ENCODE peak calls at places on chromosomes 6 and 20, in ten cellular contexts. J is fibroblast of the aortic adventitia; H is psoas muscle; K is transverse colon; B is RWPE1; G is heart left ventricle; Z is fibroblast of lung; U is fibroblast of mammary gland; N is CD4-positive, alpha-beta T cell; M is PC-3. W is an unnamed sample.

GRCh38 chr6:170232186-170233002 is 58.5 kb downstream of the DLL1 start:
- DNase-seq in J (peak), H (no peak), K (no peak), B (peak), G (peak), Z (peak), U (peak), N (no peak), M (peak), W (no peak)

GRCh38 chr6:149901444-149902140 is 3.7 kb upstream of the RAET1E start:
- DNase-seq in J (no peak), H (no peak), K (no peak), B (no peak), G (no peak), Z (no peak), U (no peak), N (no peak), M (no peak), W (no peak)

GRCh38 chr20:17680128-17680835 is 1.8 kb downstream of the RRBP1 start:
- DNase-seq in J (peak), H (peak), K (peak), B (peak), G (peak), Z (peak), U (peak), N (peak), M (peak), W (no peak)

GRCh38 chr6:15400572-15401004 is 154.7 kb downstream of the JARID2 start:
- DNase-seq in J (no peak), H (peak), K (peak), B (no peak), G (peak), Z (no peak), U (no peak), N (peak), M (peak), W (no peak)

GRCh38 chr6:94769197-94769596 is 808.1 kb upstream of the MANEA start:
- DNase-seq in J (no peak), H (no peak), K (no peak), B (no peak), G (no peak), Z (no peak), U (no peak), N (no peak), M (no peak), W (no peak)

GRCh38 chr6:52063584-52064400 is 23.6 kb downstream of the PKHD1 start:
- DNase-seq in J (peak), H (peak), K (peak), B (peak), G (no peak), Z (peak), U (peak), N (peak), M (peak), W (no peak)

GRCh38 chr6:35425284-35425683 is 26.9 kb upstream of the FANCE start:
- DNase-seq in J (peak), H (no peak), K (no peak), B (peak), G (no peak), Z (peak), U (peak), N (no peak), M (peak), W (no peak)

GRCh38 chr6:32175322-32175710 is 568 bp downstream of the AGPAT1 start:
- DNase-seq in J (no peak), H (no peak), K (no peak), B (no peak), G (no peak), Z (no peak), U (no peak), N (no peak), M (no peak), W (no peak)

GRCh38 chr20:38726849-38727601 is 2.7 kb downstream of the SLC32A1 start:
- DNase-seq in J (no peak), H (no peak), K (no peak), B (no peak), G (no peak), Z (no peak), U (peak), N (peak), M (no peak), W (no peak)

GRCh38 chr20:878511-879307 is 37.4 kb downstream of the ANGPT4 start:
- DNase-seq in J (peak), H (no peak), K (no peak), B (peak), G (no peak), Z (peak), U (peak), N (no peak), M (peak), W (no peak)

GRCh38 chr6:140281236-140281635 is 906.8 kb upstream of the CITED2 start:
- DNase-seq in J (no peak), H (no peak), K (no peak), B (peak), G (no peak), Z (peak), U (no peak), N (no peak), M (peak), W (no peak)

GRCh38 chr20:62835931-62836861 is 19.3 kb downstream of the COL9A3 start:
- DNase-seq in J (no peak), H (peak), K (no peak), B (peak), G (no peak), Z (peak), U (peak), N (no peak), M (peak), W (no peak)

GRCh38 chr20:35607003-35607735 is 8.5 kb upstream of the SPAG4 start:
- DNase-seq in J (no peak), H (peak), K (peak), B (peak), G (no peak), Z (no peak), U (no peak), N (no peak), M (peak), W (no peak)

GRCh38 chr6:3731700-3732099 is 19.8 kb downstream of the PXDC1 start:
- DNase-seq in J (no peak), H (no peak), K (no peak), B (no peak), G (no peak), Z (no peak), U (no peak), N (no peak), M (peak), W (no peak)

GRCh38 chr6:116764557-116764960 is 960 bp downstream of the FAM162B start:
- DNase-seq in J (no peak), H (peak), K (no peak), B (no peak), G (peak), Z (no peak), U (no peak), N (no peak), M (no peak), W (no peak)

GRCh38 chr6:36508532-36508931 is 38.7 kb downstream of the STK38 start:
- DNase-seq in J (no peak), H (no peak), K (no peak), B (no peak), G (no peak), Z (peak), U (no peak), N (no peak), M (no peak), W (no peak)

GRCh38 chr6:166572370-166573261 is 13.9 kb downstream of the RAMACL start:
- DNase-seq in J (peak), H (no peak), K (no peak), B (no peak), G (no peak), Z (peak), U (peak), N (no peak), M (peak), W (no peak)

GRCh38 chr20:1674361-1674760 is 16.8 kb upstream of the SIRPG start:
- DNase-seq in J (no peak), H (no peak), K (peak), B (no peak), G (no peak), Z (no peak), U (no peak), N (peak), M (no peak), W (peak)

GRCh38 chr6:114541794-114542193 is 199.0 kb upstream of the HS3ST5 start:
- DNase-seq in J (no peak), H (no peak), K (no peak), B (no peak), G (no peak), Z (no peak), U (no peak), N (no peak), M (no peak), W (no peak)

GRCh38 chr20:52490715-52491430 is 299.3 kb upstream of the ZFP64 start:
- DNase-seq in J (peak), H (no peak), K (no peak), B (peak), G (no peak), Z (peak), U (peak), N (no peak), M (peak), W (peak)

GRCh38 chr6:6697620-6698019 is 109.1 kb downstream of the LY86 start:
- DNase-seq in J (no peak), H (no peak), K (peak), B (no peak), G (no peak), Z (no peak), U (no peak), N (no peak), M (no peak), W (no peak)

GRCh38 chr20:58718121-58718563 is 25.5 kb downstream of the NPEPL1 start:
- DNase-seq in J (no peak), H (peak), K (peak), B (no peak), G (peak), Z (no peak), U (no peak), N (no peak), M (no peak), W (peak)

GRCh38 chr6:129494099-129494498 is 215.9 kb downstream of the ARHGAP18 start:
- DNase-seq in J (no peak), H (no peak), K (no peak), B (no peak), G (no peak), Z (peak), U (peak), N (no peak), M (no peak), W (no peak)

GRCh38 chr6:4441981-4442434 is 306.6 kb upstream of the ECI2 start:
- DNase-seq in J (peak), H (no peak), K (no peak), B (no peak), G (no peak), Z (peak), U (peak), N (no peak), M (no peak), W (peak)

GRCh38 chr6:101666256-101666655 is 272.7 kb downstream of the GRIK2 start:
- DNase-seq in J (peak), H (no peak), K (no peak), B (peak), G (no peak), Z (peak), U (peak), N (no peak), M (peak), W (no peak)

GRCh38 chr6:43798688-43799444 is 28.9 kb downstream of the VEGFA start:
- DNase-seq in J (peak), H (peak), K (peak), B (peak), G (peak), Z (peak), U (peak), N (no peak), M (peak), W (no peak)

GRCh38 chr20:41978246-41978790 is 360.1 kb upstream of the CHD6 start:
- DNase-seq in J (no peak), H (no peak), K (no peak), B (no peak), G (no peak), Z (no peak), U (no peak), N (no peak), M (no peak), W (peak)

GRCh38 chr6:116363759-116364158 is 7.0 kb upstream of the DSE start:
- DNase-seq in J (peak), H (no peak), K (no peak), B (no peak), G (no peak), Z (peak), U (peak), N (no peak), M (no peak), W (no peak)

GRCh38 chr20:19335916-19336315 is 123.5 kb downstream of the SLC24A3 start:
- DNase-seq in J (no peak), H (no peak), K (no peak), B (no peak), G (no peak), Z (no peak), U (no peak), N (no peak), M (no peak), W (no peak)

GRCh38 chr6:154218336-154218735 is 138.3 kb downstream of the IPCEF1 start:
- DNase-seq in J (no peak), H (no peak), K (no peak), B (no peak), G (no peak), Z (no peak), U (no peak), N (no peak), M (no peak), W (no peak)

GRCh38 chr20:60728705-60729104 is 523.4 kb upstream of the CDH4 start:
- DNase-seq in J (no peak), H (no peak), K (no peak), B (no peak), G (no peak), Z (no peak), U (no peak), N (no peak), M (no peak), W (no peak)

GRCh38 chr6:161041274-161041673 is 49.7 kb downstream of the MAP3K4 start:
- DNase-seq in J (no peak), H (no peak), K (no peak), B (no peak), G (no peak), Z (no peak), U (no peak), N (no peak), M (no peak), W (no peak)

GRCh38 chr20:53676987-53677386 is 83.3 kb upstream of the ZNF217 start:
- DNase-seq in J (no peak), H (no peak), K (no peak), B (no peak), G (no peak), Z (no peak), U (no peak), N (no peak), M (no peak), W (no peak)

GRCh38 chr20:53678990-53679596 is 85.5 kb upstream of the ZNF217 start:
- DNase-seq in J (no peak), H (no peak), K (no peak), B (no peak), G (no peak), Z (no peak), U (peak), N (no peak), M (no peak), W (no peak)

GRCh38 chr20:53677447-53678314 is 84.0 kb upstream of the ZNF217 start:
- DNase-seq in J (peak), H (no peak), K (peak), B (no peak), G (no peak), Z (peak), U (no peak), N (no peak), M (no peak), W (no peak)

GRCh38 chr20:53679597-53680309 is 86.1 kb upstream of the ZNF217 start:
- DNase-seq in J (no peak), H (no peak), K (no peak), B (no peak), G (no peak), Z (peak), U (no peak), N (no peak), M (no peak), W (no peak)

GRCh38 chr20:53678315-53678989 is 84.8 kb upstream of the ZNF217 start:
- DNase-seq in J (no peak), H (no peak), K (no peak), B (no peak), G (no peak), Z (no peak), U (no peak), N (no peak), M (no peak), W (no peak)
- TF ChIP-seq CTCF in J (no peak), H (no peak), K (no peak), B (no peak), G (no peak), Z (no peak), U (no peak), N (no peak), M (no peak), W (no peak)

GRCh38 chr20:12660918-12661317 is 347.9 kb upstream of the SPTLC3 start:
- DNase-seq in J (no peak), H (no peak), K (no peak), B (no peak), G (no peak), Z (no peak), U (no peak), N (no peak), M (no peak), W (peak)
- TF ChIP-seq CTCF in J (no peak), H (no peak), K (no peak), B (no peak), G (no peak), Z (no peak), U (no peak), N (no peak), M (peak), W (no peak)

DNA sequence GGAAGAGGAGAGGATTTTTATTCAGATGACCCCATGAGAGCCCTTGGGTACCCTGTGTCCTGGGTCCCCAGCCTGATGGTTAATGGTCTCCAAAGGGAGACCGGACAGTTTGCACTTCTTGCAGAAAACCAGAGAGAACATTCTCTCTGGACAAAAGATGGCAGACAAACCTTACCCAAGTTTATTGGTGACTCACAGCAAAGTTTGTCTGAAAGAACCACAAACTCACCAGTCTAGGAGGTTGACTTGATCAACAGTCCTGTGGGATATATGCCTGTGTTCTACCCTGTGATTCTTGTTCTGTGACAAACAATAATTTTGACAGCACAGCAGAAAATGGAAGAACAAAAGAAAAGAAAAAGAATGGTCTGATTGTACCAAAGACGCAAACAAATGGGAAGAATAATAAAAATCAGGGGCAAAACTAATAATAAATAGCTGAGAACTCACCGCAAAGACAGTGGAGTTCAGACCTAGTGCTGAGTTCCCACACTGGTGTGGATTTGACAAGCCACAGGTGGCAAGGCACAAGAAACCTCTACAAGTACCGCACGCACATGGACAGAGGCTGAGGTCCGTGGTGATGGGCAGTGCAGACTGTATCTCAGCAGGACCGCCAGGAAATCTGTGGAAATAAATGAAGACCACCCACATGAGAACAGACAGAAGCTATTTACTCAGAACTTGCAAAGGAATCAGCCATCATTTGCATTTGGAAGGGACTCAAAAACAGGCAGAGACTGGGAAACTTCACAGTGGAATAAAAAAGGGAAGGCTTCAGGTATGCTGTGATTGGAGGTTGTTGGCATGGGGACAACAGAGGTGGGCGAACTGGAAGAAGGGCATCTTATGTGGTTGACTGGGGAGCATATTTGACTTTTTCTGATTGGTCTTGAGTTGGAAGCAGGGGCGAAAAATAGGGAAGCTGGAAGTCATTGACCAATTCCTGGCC is 246.3 kb upstream of the RNF24 start:
- DNase-seq in J (no peak), H (no peak), K (no peak), B (peak), G (no peak), Z (peak), U (peak), N (no peak), M (peak), W (no peak)
- TF ChIP-seq CTCF in J (no peak), H (no peak), K (no peak), B (no peak), G (no peak), Z (no peak), U (peak), N (no peak), M (peak), W (no peak)

GRCh38 chr6:158796353-158796752 is 22.8 kb downstream of the EZR start:
- DNase-seq in J (no peak), H (no peak), K (no peak), B (no peak), G (no peak), Z (no peak), U (no peak), N (no peak), M (no peak), W (no peak)

GRCh38 chr6:158801655-158802294 is 17.4 kb downstream of the EZR start:
- DNase-seq in J (no peak), H (peak), K (peak), B (no peak), G (no peak), Z (no peak), U (no peak), N (no peak), M (no peak), W (no peak)

GRCh38 chr6:158798311-158798710 is 20.9 kb downstream of the EZR start:
- DNase-seq in J (no peak), H (no peak), K (peak), B (no peak), G (no peak), Z (no peak), U (no peak), N (no peak), M (no peak), W (no peak)

GRCh38 chr6:158797331-158798202 is 21.6 kb downstream of the EZR start:
- DNase-seq in J (peak), H (no peak), K (no peak), B (no peak), G (no peak), Z (peak), U (peak), N (no peak), M (no peak), W (no peak)

DNA sequence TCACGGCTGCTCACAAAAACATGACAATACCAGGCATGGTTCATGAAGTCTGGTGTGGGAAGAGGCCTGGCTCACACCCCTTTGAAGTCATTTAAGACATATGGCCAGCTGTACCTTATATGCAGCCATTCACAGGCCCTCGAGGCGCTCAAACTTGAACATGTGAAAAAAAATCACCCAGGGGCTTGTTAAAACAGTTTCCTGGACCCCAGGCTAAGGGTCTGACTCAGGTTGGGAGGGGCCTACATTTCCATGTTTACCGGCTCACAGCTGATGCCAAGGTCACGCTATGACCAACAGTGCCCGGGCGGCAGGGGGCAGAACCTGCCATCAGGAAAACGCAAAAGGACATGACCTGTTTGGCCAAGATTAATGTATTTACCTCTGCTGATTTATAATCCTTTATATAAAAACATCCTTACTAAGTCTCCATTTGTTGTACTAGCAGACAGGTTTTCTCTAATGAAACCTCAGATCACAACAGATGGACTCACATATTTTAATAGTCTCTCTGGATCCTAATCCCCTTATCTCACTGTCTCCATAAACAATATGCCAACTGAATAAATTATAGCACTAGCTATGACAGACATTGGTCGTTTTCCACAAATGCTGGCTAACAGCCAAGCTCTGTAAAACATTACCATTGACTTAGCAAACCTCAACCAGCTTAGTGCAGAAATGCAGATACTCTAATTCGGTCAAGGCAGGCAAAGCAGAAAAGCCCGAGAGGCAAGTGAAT is 19.9 kb downstream of the EZR start:
- DNase-seq in J (peak), H (no peak), K (peak), B (no peak), G (no peak), Z (peak), U (peak), N (no peak), M (peak), W (no peak)
- TF ChIP-seq CTCF in J (no peak), H (no peak), K (no peak), B (no peak), G (peak), Z (no peak), U (peak), N (no peak), M (peak), W (no peak)

DNA sequence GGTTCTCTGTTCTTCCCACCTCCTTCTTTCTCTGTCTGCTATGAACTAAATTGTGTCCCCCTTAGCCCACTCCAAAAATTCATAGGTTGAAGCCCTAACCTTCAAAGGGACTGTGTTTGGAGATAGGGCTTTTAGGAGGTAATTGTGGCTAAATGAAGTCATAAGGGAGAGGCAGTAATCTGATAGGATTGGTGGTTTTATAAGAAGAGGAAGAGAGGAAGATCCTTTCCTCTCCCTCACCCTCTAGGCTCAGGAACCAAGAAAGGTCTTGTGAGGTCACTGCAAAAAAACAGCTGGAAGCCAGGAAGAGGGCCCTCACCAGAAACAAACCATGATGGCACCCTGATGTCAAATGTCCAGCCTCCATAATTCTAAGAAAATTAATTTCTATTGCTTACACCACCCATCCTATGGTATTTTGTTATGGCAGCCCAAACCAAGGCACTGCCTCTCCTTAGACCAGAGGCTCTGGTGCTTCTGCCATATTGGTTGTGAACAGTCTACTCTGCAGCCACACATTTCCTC is 135.1 kb upstream of the COL21A1 start:
- DNase-seq in J (no peak), H (no peak), K (no peak), B (no peak), G (no peak), Z (no peak), U (no peak), N (no peak), M (no peak), W (no peak)
- TF ChIP-seq CTCF in J (no peak), H (no peak), K (no peak), B (no peak), G (no peak), Z (no peak), U (no peak), N (no peak), M (no peak), W (no peak)